ENCODE peak calls at places on chromosome 10, in six cellular contexts. A is NCI-H1694 treated with DMSO at 0.1 percent for 48 hours, Z is Calu3, R is NCI-H1105 treated with DMSO at 0.1 percent for 48 hours, C is astrocyte, L is aorta. S is an unnamed sample.

GRCh38 chr10:123821136-123821535 is 70.5 kb downstream of the CPXM2 start:
- DNase-seq in C (no peak), A (no peak), R (no peak), Z (no peak), L (no peak), S (no peak)

GRCh38 chr10:45353176-45353575 is 20.8 kb upstream of the ALOX5 start:
- DNase-seq in L (no peak), C (no peak), Z (no peak), A (no peak), R (no peak), S (no peak)

GRCh38 chr10:110394898-110395297 is 90.2 kb upstream of the SMNDC1 start:
- DNase-seq in R (no peak), Z (no peak), A (no peak), C (no peak), L (peak; percentile 15), S (no peak)

GRCh38 chr10:117257701-117258100 is 16.8 kb downstream of the SLC18A2 start:
- DNase-seq in L (peak; percentile 36), R (no peak), Z (no peak), C (no peak), A (no peak), S (peak; percentile 29)

GRCh38 chr10:92573091-92573797 is 649 bp downstream of the IDE start:
- DNase-seq in L (peak; percentile 76), Z (no peak), R (no peak), A (no peak), C (peak; percentile 26), S (peak; percentile 14)

GRCh38 chr10:88850712-88851111 is 932 bp downstream of the ANKRD22 start:
- DNase-seq in R (no peak), L (no peak), A (no peak), Z (no peak), C (no peak), S (no peak)

GRCh38 chr10:33952692-33953360 is 618.4 kb upstream of the NRP1 start:
- DNase-seq in R (no peak), C (peak; percentile 65), Z (no peak), A (no peak), L (no peak), S (no peak)

GRCh38 chr10:99993994-99994689 is 15.6 kb downstream of the DNMBP start:
- DNase-seq in C (peak; percentile 96), A (peak; percentile 3), L (no peak), Z (no peak), R (no peak), S (peak; percentile 18)

GRCh38 chr10:44308935-44309334 is 76.0 kb downstream of the CXCL12 start:
- DNase-seq in R (no peak), C (no peak), Z (no peak), L (no peak), A (no peak), S (no peak)

GRCh38 chr10:42898037-42898960 is 115.7 kb downstream of the BMS1 start:
- DNase-seq in C (no peak), L (no peak), R (no peak), A (no peak), Z (no peak), S (no peak)

GRCh38 chr10:132856869-132857524 is 71.0 kb upstream of the NKX6-2 start:
- DNase-seq in L (peak; percentile 48), R (no peak), A (no peak), C (no peak), Z (no peak), S (no peak)

GRCh38 chr10:45444976-45445898 is 71.2 kb downstream of the ALOX5 start:
- DNase-seq in C (no peak), A (no peak), R (no peak), Z (no peak), L (no peak), S (no peak)

GRCh38 chr10:86770412-86770960 is 14.1 kb downstream of the BMPR1A start:
- DNase-seq in R (no peak), C (no peak), Z (no peak), A (no peak), L (no peak), S (no peak)

GRCh38 chr10:14757394-14757793 is 17.3 kb downstream of the FAM107B start:
- DNase-seq in A (no peak), Z (no peak), L (no peak), R (no peak), C (no peak), S (no peak)

GRCh38 chr10:72426982-72427381 is 72.3 kb upstream of the DNAJB12 start:
- DNase-seq in A (peak; percentile 78), L (no peak), R (no peak), C (no peak), Z (no peak), S (peak; percentile 68)

GRCh38 chr10:97069576-97070362 is 116.0 kb downstream of the SLIT1 start:
- DNase-seq in C (no peak), L (peak; percentile 56), Z (peak; percentile 14), R (no peak), A (no peak), S (no peak)

GRCh38 chr10:91313761-91314520 is 93.5 kb downstream of the PCGF5 start:
- DNase-seq in R (no peak), C (peak; percentile 71), L (no peak), A (no peak), Z (no peak), S (no peak)

GRCh38 chr10:11403116-11403515 is 208.3 kb downstream of the USP6NL start:
- DNase-seq in L (no peak), Z (no peak), A (no peak), C (no peak), R (no peak), S (no peak)

GRCh38 chr10:76179806-76180205 is 748.4 kb downstream of the LRMDA start:
- DNase-seq in Z (no peak), C (no peak), A (no peak), R (no peak), L (no peak), S (no peak)

GRCh38 chr10:22713853-22714523 is 390 bp downstream of the PIP4K2A start:
- DNase-seq in A (no peak), R (no peak), Z (peak; percentile 9), C (no peak), L (peak; percentile 82), S (no peak)

GRCh38 chr10:91054325-91054724 is 133.4 kb upstream of the ANKRD1 start:
- DNase-seq in L (no peak), A (no peak), R (no peak), Z (no peak), C (no peak), S (no peak)

GRCh38 chr10:73537709-73538108 is 41.9 kb upstream of the PPP3CB start:
- DNase-seq in C (no peak), Z (no peak), R (no peak), L (no peak), A (no peak), S (no peak)

GRCh38 chr10:117374506-117375359 is 507 bp downstream of the PDZD8 start:
- DNase-seq in R (no peak), A (no peak), L (peak; percentile 81), Z (no peak), C (peak; percentile 38), S (no peak)

GRCh38 chr10:85916192-85916747 is 450.3 kb downstream of the GRID1 start:
- DNase-seq in Z (no peak), C (no peak), A (no peak), R (no peak), L (no peak), S (no peak)

GRCh38 chr10:117929321-117930067 is 117.2 kb downstream of the RAB11FIP2 start:
- DNase-seq in R (no peak), C (no peak), A (no peak), Z (no peak), L (no peak), S (peak; percentile 1)

GRCh38 chr10:69696073-69696731 is 66.2 kb downstream of the FAM241B start:
- DNase-seq in R (no peak), C (peak; percentile 90), L (no peak), Z (peak; percentile 78), A (no peak), S (no peak)

GRCh38 chr10:104345941-104346340 is 7.7 kb upstream of the ITPRIP start:
- DNase-seq in A (no peak), L (no peak), Z (no peak), C (no peak), R (no peak), S (no peak)

GRCh38 chr10:121886997-121887622 is 40.7 kb downstream of the ATE1 start:
- DNase-seq in R (peak; percentile 17), A (peak; percentile 5), C (peak; percentile 35), L (no peak), Z (peak; percentile 58), S (peak; percentile 38)

GRCh38 chr10:5594271-5595036 is 69.7 kb downstream of the CALML3 start:
- DNase-seq in R (no peak), L (peak; percentile 51), Z (no peak), A (no peak), C (peak; percentile 70), S (no peak)

GRCh38 chr10:122435212-122435827 is 19.1 kb upstream of the ARMS2 start:
- DNase-seq in L (no peak), A (peak; percentile 16), C (no peak), R (peak; percentile 40), Z (no peak), S (no peak)